ENCODE peak calls at places on chromosome 14, in six cellular contexts. S is HCT116, K is NT2/D1, G is GM12878, Z is H1, Q is HepG2. L is an unnamed sample.

GRCh38 chr14:50524071-50524470 is 8.3 kb downstream of the MAP4K5 start:
- DNase-seq in G (no peak), Z (no peak), S (no peak), K (no peak), Q (no peak), L (no peak)

GRCh38 chr14:68722968-68723577 is 69.8 kb downstream of the ZFP36L1 start:
- DNase-seq in Q (peak), G (no peak), S (no peak), Z (no peak), K (no peak), L (no peak)

GRCh38 chr14:71659165-71659564 is 273.1 kb upstream of the RGS6 start:
- DNase-seq in Z (no peak), G (no peak), Q (peak), K (no peak), S (no peak), L (no peak)

GRCh38 chr14:75141967-75142366 is 15.1 kb upstream of the NEK9 start:
- DNase-seq in S (no peak), K (no peak), Z (no peak), G (no peak), Q (peak), L (no peak)

GRCh38 chr14:69443296-69443805 is 41.2 kb upstream of the PLEKHD1 start:
- DNase-seq in G (no peak), Q (no peak), K (no peak), S (no peak), Z (no peak), L (no peak)

GRCh38 chr14:33788116-33788515 is 162.8 kb downstream of the EGLN3 start:
- DNase-seq in Z (no peak), G (no peak), K (no peak), Q (no peak), S (no peak), L (no peak)

GRCh38 chr14:62097824-62098223 is 335.6 kb downstream of the SNAPC1 start:
- DNase-seq in Z (no peak), K (no peak), Q (no peak), G (no peak), S (no peak), L (no peak)

GRCh38 chr14:50260072-50260471 is 28.7 kb upstream of the SOS2 start:
- DNase-seq in G (no peak), Q (no peak), K (no peak), Z (no peak), S (no peak), L (no peak)

GRCh38 chr14:96751505-96751904 is 45.7 kb upstream of the VRK1 start:
- DNase-seq in Q (no peak), Z (no peak), G (no peak), S (no peak), K (no peak), L (no peak)

GRCh38 chr14:72736348-72736747 is 157.6 kb downstream of the DPF3 start:
- DNase-seq in Q (peak), Z (no peak), K (no peak), S (no peak), G (no peak), L (peak)

GRCh38 chr14:89598548-89599186 is 181.6 kb upstream of the FOXN3 start:
- DNase-seq in S (peak), Q (peak), Z (no peak), G (no peak), K (no peak), L (no peak)

GRCh38 chr14:96205059-96205993 is 687 bp downstream of the BDKRB2 start:
- DNase-seq in Z (no peak), Q (no peak), K (no peak), G (no peak), S (no peak), L (no peak)

GRCh38 chr14:81401420-81402122 is 1.4 kb upstream of the STON2 start:
- DNase-seq in S (peak), Z (no peak), Q (no peak), G (no peak), K (no peak), L (peak)

GRCh38 chr14:94173471-94173884 is 644 bp upstream of the PPP4R4 start:
- DNase-seq in G (no peak), Z (peak), S (no peak), Q (no peak), K (no peak), L (no peak)

GRCh38 chr14:26594148-26594547 is 3.7 kb downstream of the NOVA1 start:
- DNase-seq in K (no peak), Z (no peak), G (no peak), Q (no peak), S (no peak), L (no peak)

GRCh38 chr14:20469242-20469889 is at the start of gene PNP:
- DNase-seq in S (peak), G (peak), Z (peak), K (peak), Q (peak), L (peak)

GRCh38 chr14:96309907-96310330 is 53.2 kb downstream of the ATG2B start:
- DNase-seq in Z (no peak), G (no peak), K (no peak), S (no peak), Q (peak), L (no peak)

GRCh38 chr14:73462078-73462715 is 3.9 kb upstream of the NUMB start:
- DNase-seq in Z (no peak), G (no peak), K (no peak), S (no peak), Q (peak), L (peak)

GRCh38 chr14:96108061-96108795 is 69.1 kb downstream of the C14orf132 start:
- DNase-seq in K (no peak), S (no peak), Q (no peak), Z (no peak), G (no peak), L (no peak)

GRCh38 chr14:26597136-26598080 is at the start of gene NOVA1:
- DNase-seq in G (no peak), K (no peak), Z (peak), Q (no peak), S (no peak), L (no peak)

GRCh38 chr14:97185186-97185585 is 388.0 kb downstream of the VRK1 start:
- DNase-seq in Q (no peak), S (no peak), G (no peak), Z (peak), K (no peak), L (no peak)

GRCh38 chr14:75310295-75311059 is 31.8 kb downstream of the FOS start:
- DNase-seq in Z (peak), K (peak), Q (no peak), G (no peak), S (no peak), L (no peak)

GRCh38 chr14:102610968-102611811 is 18.7 kb downstream of the RCOR1 start:
- DNase-seq in Z (no peak), G (peak), K (no peak), Q (no peak), S (no peak), L (no peak)

GRCh38 chr14:23285530-23286019 is 357 bp downstream of the HOMEZ start:
- DNase-seq in K (no peak), Z (no peak), G (no peak), Q (no peak), S (no peak), L (no peak)

GRCh38 chr14:63228221-63228620 is 24.0 kb downstream of the RHOJ start:
- DNase-seq in G (no peak), S (no peak), Q (no peak), Z (no peak), K (no peak), L (no peak)

GRCh38 chr14:50383618-50384225 is 13.0 kb downstream of the CDKL1 start:
- DNase-seq in G (no peak), Q (no peak), Z (no peak), S (no peak), K (no peak), L (no peak)

GRCh38 chr14:103091041-103091882 is 3.3 kb upstream of the EXOC3L4 start:
- DNase-seq in Z (peak), G (no peak), S (no peak), Q (no peak), K (no peak), L (peak)

GRCh38 chr14:94728950-94729349 is 41.0 kb downstream of the GSC start:
- DNase-seq in Q (no peak), G (no peak), Z (no peak), K (peak), S (no peak), L (no peak)

GRCh38 chr14:70814466-70814865 is 5.2 kb upstream of the MAP3K9 start:
- DNase-seq in G (no peak), Z (no peak), S (no peak), Q (no peak), K (no peak), L (no peak)

GRCh38 chr14:48325486-48325885 is 650.1 kb upstream of the MDGA2 start:
- DNase-seq in Z (no peak), G (no peak), Q (no peak), K (no peak), S (no peak), L (no peak)

GRCh38 chr14:93301821-93302447 is 30.9 kb downstream of the BTBD7 start:
- DNase-seq in Q (no peak), K (no peak), S (peak), Z (no peak), G (no peak), L (no peak)

GRCh38 chr14:50270932-50271331 is 39.6 kb upstream of the SOS2 start:
- DNase-seq in S (no peak), G (no peak), K (no peak), Z (no peak), Q (no peak), L (no peak)

GRCh38 chr14:32697704-32698103 is 241.0 kb upstream of the NPAS3 start:
- DNase-seq in S (no peak), Q (no peak), K (no peak), Z (no peak), G (no peak), L (no peak)

GRCh38 chr14:21525995-21526671 is at the start of gene SALL2:
- DNase-seq in K (peak), Q (peak), G (peak), S (no peak), Z (peak), L (peak)

GRCh38 chr14:82911930-82912329 is 1378.3 kb upstream of the SEL1L start:
- DNase-seq in K (no peak), Q (no peak), Z (no peak), G (no peak), S (no peak), L (no peak)

GRCh38 chr14:73784065-73784987 is 67.3 kb upstream of the PTGR2 start:
- DNase-seq in K (no peak), Z (no peak), Q (no peak), S (no peak), G (no peak), L (no peak)

GRCh38 chr14:84814391-84814790 is 715.6 kb upstream of the FLRT2 start:
- DNase-seq in Q (no peak), G (no peak), Z (no peak), S (no peak), K (no peak), L (no peak)

GRCh38 chr14:75990297-75990696 is 4.7 kb downstream of the IFT43 start:
- DNase-seq in Q (no peak), K (no peak), G (no peak), S (no peak), Z (no peak), L (no peak)

DNA sequence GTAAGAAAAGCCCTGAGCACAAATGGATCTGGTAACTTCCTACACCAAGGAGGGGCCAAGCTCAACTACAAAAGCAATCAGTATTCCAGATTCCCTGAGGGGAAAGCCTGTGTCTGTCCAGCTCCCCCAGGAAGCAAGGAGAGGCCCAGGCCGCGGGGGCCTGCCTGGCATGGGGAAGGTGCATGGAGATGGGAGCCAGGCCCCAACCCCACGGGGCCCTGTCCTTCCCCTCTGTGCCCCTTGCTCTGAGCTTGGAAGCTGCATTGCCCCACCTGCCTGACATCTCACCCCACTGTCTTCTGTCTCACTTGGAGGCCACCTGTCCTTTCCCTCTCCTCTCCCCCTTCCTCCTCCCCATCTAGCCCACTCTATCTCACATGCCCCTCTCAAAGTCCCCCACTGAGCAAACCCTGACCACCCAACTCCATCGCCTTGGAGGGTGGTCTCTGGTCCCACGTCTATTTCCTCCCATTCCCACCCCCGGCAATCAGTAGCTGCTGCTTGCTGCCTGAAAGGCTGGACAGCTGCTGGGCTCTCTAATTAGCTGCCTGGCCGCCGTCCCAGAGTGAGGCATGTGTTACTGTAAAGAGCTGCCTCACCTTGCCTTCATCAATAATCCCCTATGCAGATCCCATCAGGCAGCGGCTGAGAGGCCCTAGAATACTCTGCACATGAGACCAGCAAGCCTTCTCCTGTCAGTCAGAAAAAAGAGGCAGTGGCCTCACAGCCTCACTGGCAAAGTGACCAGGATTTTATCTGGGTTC is 3.4 kb upstream of the TMEM229B start:
- DNase-seq in G (no peak), Z (no peak), K (no peak), Q (no peak), S (no peak), L (no peak)
- TF ChIP-seq ZNF274 in G (no peak), Z (no peak), K (no peak), Q (no peak), S (no peak), L (no peak)

GRCh38 chr14:28608438-28608837 is 158.1 kb upstream of the FOXG1 start:
- DNase-seq in G (no peak), K (no peak), Q (no peak), Z (no peak), S (no peak), L (no peak)

GRCh38 chr14:28609228-28609828 is 157.3 kb upstream of the FOXG1 start:
- DNase-seq in K (peak), Z (peak), Q (peak), S (peak), G (no peak), L (peak)

GRCh38 chr14:28612414-28612813 is 154.2 kb upstream of the FOXG1 start:
- DNase-seq in Q (no peak), G (no peak), Z (no peak), S (no peak), K (no peak), L (no peak)

GRCh38 chr14:28613526-28613925 is 153.1 kb upstream of the FOXG1 start:
- DNase-seq in S (no peak), Z (no peak), K (no peak), Q (no peak), G (no peak), L (no peak)
- TF ChIP-seq ZNF274 in S (no peak), Z (no peak), K (no peak), Q (no peak), G (no peak), L (no peak)

GRCh38 chr14:58060077-58060476 is 91.9 kb downstream of the ARMH4 start:
- DNase-seq in Z (no peak), K (no peak), Q (no peak), S (no peak), G (no peak), L (no peak)

GRCh38 chr14:58061581-58061980 is 90.4 kb downstream of the ARMH4 start:
- DNase-seq in S (no peak), Q (no peak), K (no peak), G (no peak), Z (no peak), L (no peak)

GRCh38 chr14:58055497-58055896 is 96.5 kb downstream of the ARMH4 start:
- DNase-seq in Q (no peak), G (no peak), K (no peak), Z (no peak), S (no peak), L (no peak)

GRCh38 chr14:58060898-58061297 is 91.1 kb downstream of the ARMH4 start:
- DNase-seq in Q (no peak), Z (no peak), G (no peak), K (no peak), S (no peak), L (no peak)

GRCh38 chr14:58059121-58059520 is 92.9 kb downstream of the ARMH4 start:
- DNase-seq in S (no peak), G (no peak), K (no peak), Q (no peak), Z (no peak), L (no peak)
- TF ChIP-seq ZNF274 in S (no peak), G (no peak), K (no peak), Q (no peak), Z (no peak), L (no peak)

GRCh38 chr14:52741865-52742264 is 11.9 kb downstream of the STYX start:
- DNase-seq in Q (no peak), K (no peak), S (no peak), Z (no peak), G (no peak), L (no peak)
- TF ChIP-seq ZNF274 in Q (no peak), K (no peak), S (no peak), Z (no peak), G (no peak), L (no peak)

GRCh38 chr14:36105401-36105800 is 71.1 kb downstream of the PTCSC3 start:
- DNase-seq in S (peak), G (no peak), Z (peak), Q (peak), K (peak), L (no peak)
- TF ChIP-seq ZNF274 in S (no peak), G (no peak), Z (no peak), Q (no peak), K (no peak), L (no peak)

DNA sequence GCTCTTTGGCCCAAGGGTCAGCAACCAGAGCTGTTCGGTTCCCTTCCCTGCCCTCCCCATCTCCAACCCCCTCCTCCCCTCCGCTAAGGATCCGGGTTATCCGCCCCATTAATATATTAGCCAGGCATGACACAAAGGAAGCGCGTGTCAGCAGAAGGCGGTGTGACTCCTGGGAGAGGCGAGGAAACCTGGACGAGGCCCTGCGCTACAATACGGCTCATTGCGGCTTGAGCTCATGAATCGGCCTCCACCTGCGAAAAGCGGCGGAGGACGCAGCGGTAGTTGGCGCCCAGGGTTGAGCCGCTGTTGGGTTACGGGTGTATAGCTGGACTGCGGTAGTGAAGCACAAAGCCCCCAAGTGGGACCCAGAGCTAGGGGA is 10.0 kb downstream of the FOXA1 start:
- DNase-seq in S (no peak), K (no peak), Z (peak), Q (no peak), G (no peak), L (no peak)
- TF ChIP-seq ZNF274 in S (no peak), K (no peak), Z (no peak), Q (no peak), G (no peak), L (no peak)

DNA sequence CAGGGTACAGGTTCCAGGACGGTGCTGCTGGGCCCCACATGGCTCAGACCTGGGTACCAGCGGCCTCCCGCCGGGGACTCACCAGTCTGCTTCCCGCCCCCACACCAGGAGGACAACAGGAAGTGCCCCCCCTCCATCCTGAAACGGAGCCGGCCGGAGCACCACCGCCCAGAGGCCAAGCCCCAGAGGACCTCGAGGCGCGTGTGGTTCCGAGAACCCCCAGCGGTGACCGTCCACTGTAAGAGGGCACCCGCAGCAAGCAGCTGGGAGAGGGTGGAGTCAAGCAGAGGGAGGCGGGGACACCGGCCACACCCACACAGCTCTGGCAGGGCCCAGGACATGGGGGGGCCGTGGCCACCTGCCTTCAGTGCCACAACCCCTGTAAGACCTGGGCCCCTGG is 8.1 kb downstream of the C14orf180 start:
- DNase-seq in Z (no peak), K (no peak), Q (no peak), G (no peak), S (no peak), L (peak)
- TF ChIP-seq ZNF274 in Z (no peak), K (no peak), Q (no peak), G (no peak), S (no peak), L (no peak)

GRCh38 chr14:100784523-100785337 is 41.2 kb upstream of the MEG3 start:
- DNase-seq in Q (no peak), G (no peak), Z (no peak), S (no peak), K (no peak), L (no peak)

GRCh38 chr14:100781952-100782351 is 44.0 kb upstream of the MEG3 start:
- DNase-seq in G (no peak), Q (no peak), K (no peak), Z (no peak), S (no peak), L (no peak)

GRCh38 chr14:100780646-100781355 is 45.1 kb upstream of the MEG3 start:
- DNase-seq in G (no peak), S (no peak), Z (no peak), K (no peak), Q (no peak), L (no peak)

GRCh38 chr14:100783630-100784321 is 42.1 kb upstream of the MEG3 start:
- DNase-seq in G (no peak), S (no peak), Q (no peak), K (no peak), Z (no peak), L (no peak)

DNA sequence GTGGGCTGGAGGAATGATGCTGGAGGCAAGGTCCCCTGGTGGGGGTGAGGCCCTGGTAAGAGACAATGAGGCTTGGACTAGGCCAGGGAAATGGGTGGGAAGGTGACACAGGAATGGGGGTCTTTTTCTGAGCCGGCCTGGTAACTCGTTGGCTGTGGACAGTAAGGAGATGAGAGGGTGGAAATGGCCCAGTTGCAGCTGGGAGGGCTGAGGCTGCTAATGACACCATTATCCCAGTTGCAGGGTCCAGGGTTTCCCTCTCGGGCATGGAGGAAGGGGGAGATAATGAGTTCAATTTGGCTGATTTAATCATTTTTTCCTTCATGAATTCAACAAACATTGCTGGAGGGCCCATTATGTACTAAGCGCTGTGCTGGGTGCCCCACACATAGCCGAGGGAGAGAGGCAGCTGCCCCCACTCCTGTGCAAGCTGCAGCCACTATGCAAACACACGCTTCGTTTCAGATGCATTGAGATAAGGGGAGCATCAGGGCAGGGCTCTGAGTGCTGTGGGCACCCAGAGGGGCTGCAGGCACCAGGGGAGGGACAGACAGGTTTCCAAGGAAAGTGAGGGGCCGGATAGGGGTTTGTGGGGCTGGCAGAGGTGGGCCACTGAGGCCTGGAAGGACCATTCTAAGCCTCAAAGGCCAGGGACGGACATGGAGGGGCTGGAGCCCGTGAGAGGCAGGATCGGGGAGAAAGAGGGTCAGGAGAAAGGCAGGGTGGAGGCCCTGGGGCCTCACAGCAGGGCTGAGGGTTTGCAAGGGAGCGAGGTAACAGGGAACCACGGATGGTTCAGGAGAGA is 43.2 kb upstream of the MEG3 start:
- DNase-seq in K (no peak), Q (peak), Z (no peak), G (no peak), S (no peak), L (no peak)
- TF ChIP-seq ZNF274 in K (no peak), Q (no peak), Z (no peak), G (no peak), S (no peak), L (no peak)

GRCh38 chr14:35687335-35687939 is 121.7 kb downstream of the RALGAPA1 start:
- DNase-seq in Z (no peak), Q (peak), S (peak), K (peak), G (peak), L (peak)
- TF ChIP-seq ZNF274 in Z (no peak), Q (no peak), S (no peak), K (no peak), G (no peak), L (no peak)

L was measured in K562.